ENCODE peak calls at places on chromosomes 5 and 9, in six cellular contexts. T is Panc1, U is HCT116, Z is SK-N-SH, X is HepG2, J is GM12878. L is an unnamed sample.

GRCh38 chr5:69512740-69513260 is 20.2 kb downstream of the OCLN start:
- DNase-seq in J (no peak), X (no peak), T (no peak), U (no peak), Z (no peak), L (no peak)

GRCh38 chr5:109911731-109912130 is 222.0 kb downstream of the MAN2A1 start:
- DNase-seq in Z (peak; percentile 62), X (no peak), U (no peak), J (no peak), T (no peak), L (no peak)

GRCh38 chr5:169389318-169389717 is 88.4 kb upstream of the SLIT3 start:
- DNase-seq in J (no peak), Z (no peak), X (no peak), U (no peak), T (no peak), L (no peak)

GRCh38 chr5:107799306-107799705 is 128.6 kb upstream of the EFNA5 start:
- DNase-seq in Z (peak; percentile 16), U (no peak), T (no peak), X (no peak), J (no peak), L (peak; percentile 43)

GRCh38 chr5:156402387-156402921 is 75.5 kb downstream of the SGCD start:
- DNase-seq in U (no peak), T (no peak), Z (no peak), J (peak; percentile 87), X (no peak), L (peak; percentile 79)

GRCh38 chr9:74887041-74887980 is at the start of gene TRPM6:
- DNase-seq in X (peak; percentile 66), T (no peak), U (peak; percentile 42), Z (peak; percentile 60), J (no peak), L (peak; percentile 83)

GRCh38 chr9:116383956-116384355 is 230.4 kb downstream of the PAPPA start:
- DNase-seq in U (no peak), Z (no peak), J (no peak), T (no peak), X (no peak), L (no peak)

GRCh38 chr5:60959156-60959555 is 14.2 kb downstream of the NDUFAF2 start:
- DNase-seq in U (peak; percentile 21), X (no peak), J (no peak), T (no peak), Z (peak; percentile 14), L (no peak)

GRCh38 chr9:136520053-136520540 is 25.8 kb downstream of the NOTCH1 start:
- DNase-seq in J (no peak), Z (no peak), U (no peak), X (peak; percentile 80), T (no peak), L (no peak)

GRCh38 chr9:133509179-133510083 is 15.3 kb downstream of the MYMK start:
- DNase-seq in Z (peak; percentile 67), U (no peak), X (no peak), J (no peak), T (no peak), L (peak; percentile 77)

GRCh38 chr5:98468188-98468869 is 305.1 kb upstream of the RGMB start:
- DNase-seq in J (no peak), Z (no peak), T (peak; percentile 78), U (no peak), X (no peak), L (no peak)

GRCh38 chr5:179821298-179822058 is 773 bp downstream of the SQSTM1 start:
- DNase-seq in Z (peak; percentile 98), T (no peak), J (no peak), X (peak; percentile 80), U (peak; percentile 81), L (peak; percentile 87)

DNA sequence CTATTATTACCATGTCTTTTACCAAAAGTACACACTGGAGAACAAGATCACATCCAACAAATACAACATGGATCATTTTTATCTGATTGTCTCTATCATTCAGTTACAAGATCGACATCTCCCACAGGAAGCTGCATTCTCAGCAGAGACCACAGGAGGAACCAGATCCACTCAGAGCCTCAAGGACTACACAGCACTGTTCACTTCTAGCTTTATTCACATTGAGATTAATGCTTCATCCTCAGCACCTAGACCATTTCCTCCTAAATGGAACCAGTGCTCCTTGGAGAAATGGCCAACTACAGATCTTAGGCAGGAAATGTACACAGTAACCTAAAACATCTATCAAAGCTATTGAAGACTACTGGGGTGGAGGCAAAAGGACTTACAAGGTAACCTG is 13.3 kb upstream of the C5orf15 start:
- DNase-seq in X (no peak), U (no peak), T (no peak), J (no peak), Z (no peak), L (no peak)
- H3K36me3 ChIP-seq in X (peaks cover 54% of the 10 kb centered on the region), U (peaks cover 50% of the 10 kb centered on the region), T (peaks cover 13% of the 10 kb centered on the region), J (peaks cover 46% of the 10 kb centered on the region), Z (peaks cover 52% of the 10 kb centered on the region), L (peaks cover 38% of the 10 kb centered on the region)

GRCh38 chr5:64207978-64208377 is 42.3 kb downstream of the RNF180 start:
- DNase-seq in Z (no peak), T (no peak), U (no peak), X (peak; percentile 8), J (no peak), L (peak; percentile 29)
- TF ChIP-seq REST in Z (no peak), T (no peak), U (no peak), X (no peak), J (no peak), L (no peak)

GRCh38 chr5:65612298-65612907 is 11.7 kb downstream of the TRIM23 start:
- DNase-seq in Z (no peak), J (no peak), X (no peak), T (no peak), U (no peak), L (no peak)

DNA sequence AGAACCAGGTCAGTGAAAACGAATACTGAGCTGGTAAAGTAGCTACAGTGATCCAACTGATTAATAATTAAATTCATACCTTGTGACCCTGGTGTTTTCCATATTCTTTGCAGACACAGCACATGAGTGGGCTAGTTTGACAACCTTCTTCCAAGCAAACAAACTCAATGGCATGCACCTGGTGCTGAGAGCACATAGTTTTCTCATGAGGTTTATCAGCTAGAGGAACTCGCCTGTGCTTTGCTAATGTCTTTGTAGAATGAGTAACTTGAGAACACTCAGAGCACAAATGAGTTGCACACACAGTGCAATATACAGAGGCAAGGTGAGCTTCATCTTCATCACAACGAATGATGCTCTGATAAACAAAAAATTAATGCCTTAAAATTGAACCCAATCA is 12.6 kb downstream of the TRIM23 start:
- DNase-seq in Z (no peak), T (peak; percentile 22), U (no peak), X (peak; percentile 81), J (no peak), L (no peak)
- H3K36me3 ChIP-seq in Z (peaks cover 69% of the 10 kb centered on the region), T (peaks cover 13% of the 10 kb centered on the region), U (peaks cover 10% of the 10 kb centered on the region), X (peaks cover 64% of the 10 kb centered on the region), J (peaks cover 31% of the 10 kb centered on the region), L (peaks cover 21% of the 10 kb centered on the region)

GRCh38 chr9:124135813-124136365 is 121.9 kb upstream of the NEK6 start:
- DNase-seq in X (no peak), T (no peak), Z (no peak), J (no peak), U (no peak), L (no peak)

GRCh38 chr9:124134526-124134925 is 123.0 kb downstream of the LHX2 start:
- DNase-seq in U (no peak), X (no peak), T (no peak), Z (no peak), J (no peak), L (no peak)

GRCh38 chr9:124132671-124133147 is 121.1 kb downstream of the LHX2 start:
- DNase-seq in Z (no peak), T (no peak), J (no peak), U (no peak), X (no peak), L (no peak)

GRCh38 chr9:124130277-124131075 is 118.9 kb downstream of the LHX2 start:
- DNase-seq in J (no peak), Z (no peak), T (no peak), X (no peak), U (no peak), L (no peak)

GRCh38 chr9:124133752-124134151 is 122.2 kb downstream of the LHX2 start:
- DNase-seq in J (no peak), X (peak; percentile 64), U (no peak), Z (no peak), T (no peak), L (peak; percentile 43)
- TF ChIP-seq REST in J (no peak), X (no peak), U (no peak), Z (no peak), T (no peak), L (no peak)